ENCODE peak calls at places on chromosomes 7 and 10, in four cellular contexts. Q, N, Y and D are unnamed samples.
A peak's percentile ranks its signal among the peaks of the same experiment; 100 is the strongest.

GRCh38 chr10:112585052-112585451 is 138.0 kb downstream of the VTI1A start:
- DNase-seq in Q (no peak), Y (no peak), N (no peak), D (no peak)

GRCh38 chr10:108204528-108205313 is 1040.2 kb upstream of the SORCS1 start:
- DNase-seq in Y (peak; percentile 31), Q (peak; percentile 11), N (no peak), D (peak; percentile 23)

GRCh38 chr7:93569189-93569588 is 5.3 kb downstream of the CALCR start:
- DNase-seq in Y (no peak), Q (no peak), N (no peak), D (no peak)

GRCh38 chr10:117004627-117005453 is at the start of gene SHTN1:
- DNase-seq in Q (no peak), Y (peak; percentile 31), N (peak; percentile 70), D (no peak)

GRCh38 chr7:98038731-98039130 is 48.7 kb upstream of the OCM2 start:
- DNase-seq in Y (no peak), Q (no peak), N (no peak), D (no peak)

GRCh38 chr10:33066558-33067236 is 108.7 kb upstream of the ITGB1 start:
- DNase-seq in Y (no peak), Q (no peak), N (no peak), D (no peak)

GRCh38 chr7:129298268-129298893 is 73.6 kb downstream of the AHCYL2 start:
- DNase-seq in Y (no peak), Q (no peak), N (peak; percentile 36), D (peak; percentile 15)

GRCh38 chr10:97763411-97763810 is 8.4 kb downstream of the SFRP5 start:
- DNase-seq in N (no peak), Y (no peak), Q (no peak), D (no peak)

GRCh38 chr10:14225374-14225773 is 105.3 kb downstream of the FRMD4A start:
- DNase-seq in Y (no peak), Q (no peak), N (no peak), D (no peak)

GRCh38 chr10:28587970-28588290 is 55.0 kb downstream of the WAC start:
- DNase-seq in N (no peak), Q (no peak), Y (no peak), D (no peak)

GRCh38 chr10:31754803-31755624 is 173.6 kb downstream of the ARHGAP12 start:
- DNase-seq in Y (peak; percentile 76), Q (no peak), N (peak; percentile 23), D (no peak)

DNA sequence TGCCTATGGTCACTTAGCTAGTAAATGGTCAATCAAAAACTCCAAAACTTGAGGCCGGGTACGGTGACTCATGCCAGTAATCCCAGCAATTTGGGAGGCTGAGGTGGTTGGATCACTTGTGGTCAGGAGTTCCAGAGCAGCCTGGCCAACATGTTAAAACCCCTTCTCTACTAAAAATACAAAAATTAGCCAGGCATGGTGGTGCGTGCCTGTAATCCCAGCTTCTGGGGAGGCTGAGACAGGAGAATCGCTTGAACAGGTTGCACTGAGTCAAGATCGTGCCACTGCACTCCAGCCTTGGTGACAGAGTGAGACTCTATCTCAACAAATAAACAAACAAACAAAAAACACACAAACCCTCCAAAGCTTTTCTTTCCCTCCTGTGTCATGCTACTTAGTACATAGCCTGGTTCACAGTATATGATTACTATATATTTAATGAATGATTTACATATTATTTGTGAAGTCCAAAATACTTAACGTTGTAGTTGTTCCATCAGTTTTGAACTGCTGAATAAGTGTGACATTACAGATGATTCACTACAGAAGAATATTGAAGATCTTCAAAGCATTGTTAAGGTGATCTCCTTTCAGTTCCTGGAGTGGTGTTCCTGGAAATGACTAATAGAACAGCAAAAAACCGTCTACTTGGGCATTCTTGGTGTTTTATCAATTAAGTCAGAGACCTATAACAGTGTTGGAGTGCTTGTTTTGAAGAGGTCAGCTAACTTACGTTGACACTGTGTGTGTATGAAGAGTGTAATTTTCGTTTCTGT is 72.9 kb downstream of the ADK start:
- DNase-seq in N (no peak), Y (no peak), Q (no peak), D (no peak)
- TF ChIP-seq SUZ12 in N (no peak), Y (no peak), Q (no peak), D (no peak)

DNA sequence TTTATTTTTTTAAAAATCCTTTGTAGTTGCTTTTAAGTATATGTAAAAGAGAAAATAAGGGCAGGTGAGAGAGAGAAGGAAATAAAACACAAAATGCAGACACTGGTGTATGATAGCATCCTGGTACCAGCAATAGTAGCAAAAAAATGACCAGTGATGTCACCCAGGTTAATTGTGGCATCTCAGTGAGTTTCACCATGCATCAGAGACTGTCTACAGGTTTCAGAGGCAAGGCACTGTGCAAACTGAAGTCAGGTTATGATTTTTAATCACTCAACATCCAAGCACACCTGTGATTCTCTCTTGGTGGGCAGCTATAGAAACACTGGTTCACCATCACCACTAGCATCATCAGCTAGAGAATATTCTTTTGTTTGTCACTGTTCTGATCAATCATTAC is 509.3 kb downstream of the SORCS1 start:
- DNase-seq in N (no peak), Y (no peak), Q (no peak), D (no peak)
- TF ChIP-seq ZNF274 in N (no peak), Y (no peak), Q (no peak), D (no peak)

GRCh38 chr7:7642081-7642480 is 1.5 kb downstream of the UMAD1 start:
- DNase-seq in N (no peak), Q (no peak), Y (no peak), D (no peak)
- H3K4me3 ChIP-seq in N (peak overlapping the region; percentile 94), Q (peak overlapping the region; percentile 90), Y (no peak overlapping the region), D (peak overlapping the region; percentile 5)

DNA sequence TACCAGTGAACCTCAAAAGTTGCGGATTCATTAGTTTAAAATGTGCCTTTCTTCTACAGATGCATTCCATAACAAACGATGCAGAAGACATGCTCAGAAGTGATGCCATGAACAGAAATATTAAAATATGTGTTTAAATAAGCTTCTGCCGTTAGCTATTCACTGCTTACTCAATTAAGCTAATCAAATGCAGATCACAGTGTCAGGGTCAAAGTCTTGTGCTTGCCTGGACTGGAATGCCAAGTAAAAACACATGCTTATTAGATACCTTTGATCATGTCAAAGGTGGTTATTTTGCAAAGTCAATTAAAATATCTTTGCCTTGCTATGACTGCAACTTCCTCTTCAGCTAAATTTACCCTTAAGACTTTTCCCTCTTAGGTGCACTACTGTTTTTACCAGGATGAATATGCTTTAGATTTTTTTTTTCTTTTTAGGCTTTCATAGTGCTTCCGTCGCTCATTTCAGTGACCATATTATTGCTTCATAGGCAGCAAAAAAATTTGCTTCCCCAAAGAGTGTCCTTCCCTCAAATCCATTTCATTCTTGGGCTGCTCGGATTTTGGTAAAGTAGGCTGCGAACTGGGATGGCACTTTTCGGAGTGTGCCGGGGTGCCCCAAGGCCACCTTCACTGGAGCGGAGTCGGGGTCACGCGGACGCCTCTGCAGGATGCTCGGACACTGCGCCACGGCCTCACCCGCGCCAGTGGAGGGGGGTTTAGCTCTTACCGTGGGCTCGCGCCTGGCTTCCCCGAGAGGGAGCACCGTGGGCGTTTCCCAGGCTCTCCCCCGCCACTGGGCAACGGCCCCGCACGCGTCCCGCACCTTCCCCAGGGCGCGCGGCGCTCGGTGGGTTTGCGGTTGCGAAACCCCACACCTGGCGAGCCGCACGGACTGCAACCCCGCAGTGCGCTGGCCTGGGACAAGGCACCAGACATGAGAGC is 743 bp downstream of the ASB13 start:
- DNase-seq in Y (no peak), N (peak; percentile 28), Q (no peak), D (no peak)
- TF ChIP-seq SUZ12 in Y (no peak), N (no peak), Q (no peak), D (no peak)

DNA sequence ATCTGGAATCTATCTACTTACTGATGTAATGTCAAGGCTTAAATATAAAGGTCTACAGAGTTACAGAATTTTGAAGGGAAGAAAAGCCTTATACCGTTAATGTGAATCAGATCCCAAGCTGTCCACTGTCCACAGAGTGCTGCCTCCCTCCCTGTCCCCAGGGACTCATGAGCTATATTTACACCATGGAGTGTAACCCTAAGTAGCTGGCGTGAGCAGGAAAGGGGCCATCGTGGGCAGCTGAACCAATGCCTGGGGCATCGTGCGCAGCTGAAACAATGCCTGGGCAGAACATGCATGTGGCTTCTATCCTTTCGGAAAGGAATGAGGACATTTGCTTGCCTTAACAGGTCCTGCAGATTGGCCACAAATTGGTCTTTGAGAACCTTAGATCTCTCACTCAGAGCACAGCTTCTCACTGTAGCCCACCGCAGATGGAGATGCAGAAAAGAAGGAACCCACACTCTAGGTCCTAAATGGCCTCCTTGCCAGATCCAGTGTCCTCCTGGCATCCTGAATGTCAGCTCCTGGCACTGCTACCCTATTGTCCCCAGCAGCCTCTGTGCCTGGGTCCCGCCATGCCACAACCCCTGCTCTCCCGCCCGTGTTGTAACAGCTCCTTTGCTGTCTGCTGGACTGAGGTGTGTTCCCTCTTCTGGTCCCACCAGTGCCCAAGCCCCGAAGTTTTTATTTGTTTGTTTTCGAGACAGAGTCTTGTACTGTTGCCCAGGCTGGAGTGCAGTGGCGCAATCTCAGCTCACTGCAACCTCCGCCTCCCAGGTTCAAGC is 30.3 kb downstream of the CCDC3 start:
- DNase-seq in Q (no peak), N (no peak), Y (no peak), D (no peak)
- TF ChIP-seq ZNF274 in Q (no peak), N (no peak), Y (no peak), D (no peak)